ENCODE peak calls at places on chromosomes 1 and 21, in five cellular contexts. S is heart right ventricle, A is thoracic aorta, Y is sigmoid colon, N is K562. M is an unnamed sample.

GRCh38 chr1:15684468-15685283 is 556 bp downstream of the PLEKHM2 start:
- DNase-seq in A (no peak), N (peak; percentile 89), S (peak; percentile 43), Y (peak; percentile 77), M (peak; percentile 43)

GRCh38 chr1:240475832-240476231 is 136.1 kb downstream of the GREM2 start:
- DNase-seq in Y (no peak), N (no peak), S (no peak), A (no peak), M (no peak)

GRCh38 chr1:67201891-67202290 is 35.6 kb downstream of the IL23R start:
- DNase-seq in S (no peak), N (no peak), A (no peak), Y (no peak), M (no peak)

GRCh38 chr1:177922209-177922608 is 47.6 kb downstream of the SEC16B start:
- DNase-seq in N (peak; percentile 16), Y (no peak), A (no peak), S (no peak), M (no peak)

GRCh38 chr1:168621356-168621755 is 45.0 kb downstream of the XCL1 start:
- DNase-seq in Y (no peak), N (no peak), S (no peak), A (no peak), M (no peak)

GRCh38 chr1:171188388-171189266 is 3.5 kb downstream of the FMO2 start:
- DNase-seq in N (peak; percentile 63), Y (no peak), A (peak; percentile 21), S (peak; percentile 78), M (peak; percentile 63)

GRCh38 chr1:225735252-225736149 is 42.1 kb upstream of the SRP9 start:
- DNase-seq in A (peak; percentile 64), N (no peak), Y (peak; percentile 84), S (peak; percentile 70), M (peak; percentile 72)

GRCh38 chr1:10651793-10652192 is 144.7 kb downstream of the CASZ1 start:
- DNase-seq in S (no peak), A (no peak), Y (no peak), N (peak; percentile 86), M (no peak)

GRCh38 chr1:18556364-18556763 is 74.3 kb upstream of the PAX7 start:
- DNase-seq in N (no peak), Y (no peak), S (no peak), A (no peak), M (no peak)

GRCh38 chr1:92859400-92860039 is 27.7 kb downstream of the RPL5 start:
- DNase-seq in N (no peak), A (no peak), Y (no peak), S (no peak), M (no peak)
- H3K4me3 ChIP-seq in N (no peak overlapping the region), A (peak overlapping the region; percentile 53), Y (peak overlapping the region; percentile 8), S (no peak overlapping the region), M (peak overlapping the region; percentile 47)

DNA sequence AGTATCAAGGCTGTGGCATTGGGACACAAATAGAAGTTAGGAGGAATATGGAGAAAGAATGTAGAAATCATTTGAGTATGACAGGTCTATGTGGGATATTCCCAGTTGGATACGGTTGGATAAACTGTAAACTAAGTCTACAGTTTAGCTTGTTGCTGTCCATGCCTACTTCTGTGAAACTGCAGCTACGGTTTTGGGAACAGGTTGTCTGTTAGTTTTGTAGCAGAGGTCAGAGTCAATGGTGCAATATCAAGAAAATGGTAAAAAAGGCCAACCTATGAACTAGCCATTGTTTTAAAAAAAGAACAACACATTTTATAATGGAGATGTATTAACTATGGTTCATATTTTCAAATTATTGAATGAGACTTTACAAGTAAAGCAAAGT is 23.8 kb downstream of the BACH1 start:
- DNase-seq in Y (no peak), S (no peak), N (no peak), A (no peak), M (no peak)
- H3K9me3 ChIP-seq in Y (no peaks in the 10 kb centered on the region), S (no peaks in the 10 kb centered on the region), N (peaks cover 23% of the 10 kb centered on the region), A (no peaks in the 10 kb centered on the region), M (no peaks in the 10 kb centered on the region)

GRCh38 chr1:56446531-56447098 is 132.7 kb downstream of the PLPP3 start:
- DNase-seq in A (peak; percentile 76), Y (peak; percentile 82), S (peak; percentile 46), N (no peak), M (no peak)

GRCh38 chr1:56448937-56449336 is 130.4 kb downstream of the PLPP3 start:
- DNase-seq in S (no peak), Y (peak; percentile 78), N (no peak), A (no peak), M (no peak)

GRCh38 chr1:56450004-56450666 is 129.2 kb downstream of the PLPP3 start:
- DNase-seq in A (no peak), S (no peak), N (no peak), Y (no peak), M (no peak)

GRCh38 chr1:56448529-56448928 is 130.8 kb downstream of the PLPP3 start:
- DNase-seq in N (no peak), A (no peak), Y (no peak), S (no peak), M (no peak)

GRCh38 chr1:56447732-56448276 is 131.6 kb downstream of the PLPP3 start:
- DNase-seq in S (no peak), A (no peak), N (no peak), Y (no peak), M (no peak)
- H3K4me1 ChIP-seq in S (peaks cover 25% of the 10 kb centered on the region), A (peaks cover 51% of the 10 kb centered on the region), N (no peaks in the 10 kb centered on the region), Y (peaks cover 26% of the 10 kb centered on the region), M (no peaks in the 10 kb centered on the region)

DNA sequence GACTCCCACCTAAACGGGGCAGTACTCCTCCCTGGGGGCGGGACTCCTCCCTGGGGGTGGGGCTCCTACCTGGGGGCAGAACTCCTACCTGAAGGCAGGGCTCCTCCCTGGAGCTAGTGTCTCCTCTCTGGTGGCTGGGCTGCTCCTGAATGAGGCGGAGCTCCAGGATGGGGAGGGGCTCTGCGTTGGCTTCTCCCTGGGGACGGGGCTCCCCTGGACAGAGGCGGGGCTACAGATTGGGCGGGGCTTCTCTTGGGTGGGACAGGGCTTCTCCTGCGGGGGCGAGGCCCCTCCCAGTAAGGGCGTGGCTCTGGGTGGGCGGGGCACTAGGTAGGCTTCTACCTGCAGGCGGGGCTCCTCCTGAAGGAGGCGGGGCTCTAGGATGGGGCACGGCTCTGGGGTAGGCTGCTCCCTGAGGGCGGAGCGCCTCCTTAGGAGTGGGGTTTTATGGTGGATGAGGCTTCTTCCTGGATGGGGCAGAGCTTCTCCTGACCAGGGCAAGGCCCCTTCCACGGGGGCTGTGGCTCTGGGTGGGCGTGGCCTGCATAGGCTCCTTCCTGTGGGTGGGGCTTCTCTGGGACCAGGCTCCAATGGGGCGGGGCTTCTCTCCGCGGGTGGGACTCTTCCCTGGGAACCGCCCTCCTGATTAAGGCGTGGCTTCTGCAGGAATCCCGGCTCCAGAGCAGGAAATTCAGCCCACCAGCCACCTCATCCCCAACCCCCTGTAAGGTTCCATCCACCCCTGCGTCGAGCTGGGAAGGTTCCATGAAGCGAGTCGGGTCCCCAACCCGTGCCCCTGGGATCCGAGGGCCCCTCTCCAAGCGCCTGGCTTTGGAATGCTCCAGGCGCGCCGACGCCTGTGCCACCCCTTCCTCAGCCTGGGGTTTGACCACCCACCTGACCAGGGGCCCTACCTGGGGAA is 22.7 kb upstream of the ARF1 start:
- DNase-seq in S (no peak), N (peak; percentile 97), Y (peak; percentile 68), A (no peak), M (peak; percentile 81)
- H3K4me3 ChIP-seq in S (peak overlapping the region; percentile 5), N (peak overlapping the region; percentile 45), Y (no peak overlapping the region), A (peak overlapping the region; percentile 49), M (no peak overlapping the region)

GRCh38 chr1:2999571-2999970 is 21.7 kb upstream of the ACTRT2 start:
- DNase-seq in N (no peak), A (no peak), S (no peak), Y (peak; percentile 39), M (no peak)
- H3K9me3 ChIP-seq in N (peaks cover under 1% of the 10 kb centered on the region), A (no peaks in the 10 kb centered on the region), S (peaks cover 18% of the 10 kb centered on the region), Y (no peaks in the 10 kb centered on the region), M (no peaks in the 10 kb centered on the region)

M was measured in BE2C.